ENCODE peak calls at places on chromosomes 11 and 22, in five cellular contexts. Z is GM23248, B is SK-N-SH, O is PC-9, X is MM.1S. N is an unnamed sample. For H3F3A, the result is how much of the 10 kb centered on the place peaks cover.

GRCh38 chr11:113877673-113878060 is 2.3 kb upstream of the USP28 start:
- DNase-seq in Z (no peak), B (no peak), O (no peak), X (no peak), N (no peak)

GRCh38 chr11:6201486-6201885 is 2.5 kb downstream of the OR52W1 start:
- DNase-seq in Z (peak), B (no peak), O (no peak), X (no peak), N (no peak)

GRCh38 chr11:111064118-111064517 is 181.4 kb upstream of the POU2AF2 start:
- DNase-seq in Z (peak), B (no peak), O (no peak), X (no peak), N (no peak)

GRCh38 chr11:115008774-115009173 is 330.4 kb downstream of the NXPE2 start:
- DNase-seq in Z (no peak), B (no peak), O (no peak), X (no peak), N (peak)

GRCh38 chr11:112266410-112266778 is 5.7 kb upstream of the PLET1 start:
- DNase-seq in Z (no peak), B (peak), O (no peak), X (no peak), N (no peak)

GRCh38 chr22:49404020-49404419 is 423.7 kb downstream of the BRD1 start:
- DNase-seq in Z (no peak), B (no peak), O (no peak), X (no peak), N (no peak)

GRCh38 chr11:95641506-95641905 is 148.1 kb downstream of the FAM76B start:
- DNase-seq in Z (no peak), B (no peak), O (no peak), X (peak), N (no peak)

GRCh38 chr22:46010951-46011626 is 34.1 kb upstream of the WNT7B start:
- DNase-seq in Z (no peak), B (no peak), O (no peak), X (no peak), N (no peak)

DNA sequence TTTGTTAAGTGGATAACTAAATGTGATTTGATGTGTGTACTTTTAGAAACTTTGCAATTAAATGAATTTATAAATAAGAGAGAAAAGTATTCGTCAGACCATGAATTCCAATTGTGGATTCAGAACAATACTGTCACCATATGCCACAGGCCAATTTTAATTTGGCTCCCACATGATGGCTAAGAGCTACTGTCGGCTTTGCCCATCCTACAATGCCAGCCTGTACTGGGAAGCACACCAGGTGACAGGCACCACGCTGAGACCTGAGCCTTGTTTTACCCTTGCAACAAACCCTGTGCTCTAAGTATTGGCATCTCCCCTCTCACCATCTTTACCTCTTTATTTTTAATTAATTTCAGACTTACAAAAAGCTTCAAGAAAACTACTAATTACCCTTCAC is 14.0 kb downstream of the RAB30 start:
- DNase-seq in Z (no peak), B (no peak), O (no peak), X (no peak), N (no peak)
- H3F3A ChIP-seq in Z (under half), B (under half), O (under half), X (half or more), N (under half)

GRCh38 chr11:19525714-19526113 is 186.9 kb upstream of the NAV2 start:
- DNase-seq in Z (no peak), B (no peak), O (peak), X (no peak), N (peak)
- H3F3A ChIP-seq in Z (under half), B (under half), O (under half), X (under half), N (under half)

GRCh38 chr11:119093666-119093950 is 8.0 kb downstream of the DPAGT1 start:
- DNase-seq in Z (no peak), B (no peak), O (no peak), X (no peak), N (no peak)
- H3F3A ChIP-seq in Z (under half), B (under half), O (half or more), X (half or more), N (under half)

GRCh38 chr22:17167486-17167885 is 8.4 kb upstream of the HDHD5 start:
- DNase-seq in Z (no peak), B (no peak), O (no peak), X (no peak), N (no peak)

GRCh38 chr22:17171016-17171312 is 11.9 kb upstream of the HDHD5 start:
- DNase-seq in Z (no peak), B (no peak), O (no peak), X (peak), N (no peak)

GRCh38 chr22:17176715-17177114 is 17.6 kb upstream of the HDHD5 start:
- DNase-seq in Z (no peak), B (no peak), O (no peak), X (no peak), N (no peak)

GRCh38 chr22:17172172-17172833 is 13.2 kb upstream of the HDHD5 start:
- DNase-seq in Z (no peak), B (peak), O (no peak), X (no peak), N (peak)

GRCh38 chr22:17171313-17172171 is 12.5 kb upstream of the HDHD5 start:
- DNase-seq in Z (peak), B (peak), O (peak), X (peak), N (peak)
- H3F3A ChIP-seq in Z (under half), B (under half), O (under half), X (under half), N (under half)

GRCh38 chr11:65888163-65888814 is at the start of gene FIBP:
- DNase-seq in Z (peak), B (peak), O (peak), X (peak), N (peak)
- H3F3A ChIP-seq in Z (half or more), B (half or more), O (half or more), X (under half), N (under half)

DNA sequence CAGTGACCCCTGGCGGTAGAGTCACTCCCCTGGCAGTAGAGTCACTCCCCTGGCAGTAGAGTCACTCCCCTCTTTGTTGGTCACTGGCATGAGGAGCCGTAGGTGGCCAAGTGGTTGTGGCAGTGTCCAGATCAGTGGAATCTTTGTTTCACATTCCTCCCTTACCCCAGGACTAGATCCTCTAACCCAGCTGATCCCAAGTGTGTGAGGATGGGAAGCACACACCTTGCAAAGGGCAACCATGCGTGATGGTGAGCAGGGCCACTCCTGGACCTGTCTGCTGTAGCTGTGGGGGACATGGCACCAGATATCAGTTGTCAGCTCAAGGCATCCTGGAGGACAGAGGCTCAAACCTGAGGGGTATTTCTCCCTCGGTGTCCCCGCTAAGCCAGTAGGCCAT is 37.8 kb downstream of the OSBP2 start:
- DNase-seq in Z (no peak), B (no peak), O (no peak), X (no peak), N (peak)
- H3F3A ChIP-seq in Z (under half), B (under half), O (under half), X (under half), N (under half)

DNA sequence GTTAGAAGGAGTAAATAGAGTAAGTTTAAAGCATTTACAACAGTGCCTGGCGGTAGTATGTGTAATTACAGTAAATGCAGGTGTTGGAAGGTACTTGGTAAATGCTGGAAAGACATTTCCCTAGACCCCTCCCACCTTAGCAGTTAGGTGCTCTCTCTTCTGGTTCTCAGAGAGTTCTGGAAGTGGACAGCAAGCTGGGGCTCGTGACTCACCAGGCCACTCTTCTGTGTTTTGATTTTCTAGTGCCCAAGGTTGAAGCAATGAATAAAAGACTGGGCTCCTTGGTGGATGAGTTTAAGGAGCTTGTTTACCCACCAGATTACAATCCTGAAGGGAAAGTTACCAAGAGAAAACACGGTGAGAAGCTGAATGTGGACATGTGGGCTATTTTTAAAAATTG is 27.6 kb downstream of the SNU13 start:
- DNase-seq in Z (no peak), B (no peak), O (no peak), X (no peak), N (no peak)
- H3F3A ChIP-seq in Z (half or more), B (under half), O (half or more), X (under half), N (under half)

GRCh38 chr22:39520054-39520873 is at the start of gene ATF4:
- DNase-seq in Z (peak), B (peak), O (peak), X (peak), N (peak)
- H3F3A ChIP-seq in Z (half or more), B (under half), O (half or more), X (half or more), N (under half)

GRCh38 chr11:128482092-128482491 is 105.3 kb downstream of the ETS1 start:
- DNase-seq in Z (no peak), B (no peak), O (no peak), X (no peak), N (no peak)

GRCh38 chr11:128481135-128481534 is 106.2 kb downstream of the ETS1 start:
- DNase-seq in Z (peak), B (no peak), O (no peak), X (no peak), N (no peak)

GRCh38 chr11:128483211-128483788 is 104.1 kb downstream of the ETS1 start:
- DNase-seq in Z (no peak), B (no peak), O (no peak), X (no peak), N (no peak)

GRCh38 chr11:128484172-128484571 is 103.2 kb downstream of the ETS1 start:
- DNase-seq in Z (no peak), B (no peak), O (no peak), X (no peak), N (peak)

GRCh38 chr11:128482512-128483191 is 104.7 kb downstream of the ETS1 start:
- DNase-seq in Z (peak), B (no peak), O (no peak), X (no peak), N (no peak)
- H3F3A ChIP-seq in Z (half or more), B (under half), O (under half), X (under half), N (under half)

DNA sequence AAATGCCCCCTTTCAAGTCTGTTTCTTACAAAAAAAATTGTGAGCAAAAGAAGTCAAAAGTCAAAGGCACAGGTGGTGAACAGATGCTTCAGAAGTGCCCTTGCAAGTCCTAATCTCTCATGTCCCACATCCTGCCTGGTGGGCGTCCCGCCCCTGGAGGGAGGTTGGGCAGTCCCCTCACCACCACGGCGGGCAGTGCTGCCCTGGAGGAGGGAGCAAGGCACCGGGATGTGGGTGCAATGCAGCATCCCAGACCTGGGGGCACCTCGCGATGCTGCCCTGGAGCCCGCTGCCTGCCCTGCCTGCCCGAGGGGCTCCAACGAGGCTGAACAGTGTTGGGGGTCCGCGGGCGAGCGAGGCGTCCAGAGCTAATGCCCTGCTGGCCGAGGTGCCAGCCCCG is 15.9 kb downstream of the MRGPRG start:
- DNase-seq in Z (no peak), B (peak), O (no peak), X (no peak), N (no peak)
- H3F3A ChIP-seq in Z (under half), B (under half), O (under half), X (under half), N (under half)